ENCODE peak calls at places on chromosome 5, in seven cellular contexts. W, V, B, N, O, P and G are unnamed samples.

GRCh38 chr5:34717426-34718327 is 61.5 kb downstream of the RAI14 start:
- DNase-seq in O (no peak), B (no peak), P (no peak), W (no peak), V (no peak), N (no peak), G (no peak)

GRCh38 chr5:141889282-141889871 is 11.2 kb upstream of the PCDH1 start:
- DNase-seq in V (no peak), O (no peak), N (no peak), B (no peak), P (no peak), W (no peak), G (no peak)

GRCh38 chr5:2511131-2511530 is 240.3 kb downstream of the IRX2 start:
- DNase-seq in O (no peak), V (no peak), W (no peak), P (no peak), N (no peak), B (no peak), G (no peak)

GRCh38 chr5:43037929-43038510 is 2.1 kb downstream of the ANXA2R start:
- DNase-seq in N (no peak), O (no peak), W (no peak), B (no peak), P (no peak), V (no peak), G (no peak)

GRCh38 chr5:105982526-105982925 is 1688.2 kb downstream of the EFNA5 start:
- DNase-seq in V (no peak), B (no peak), P (peak; percentile 5), O (no peak), N (no peak), W (no peak), G (no peak)

GRCh38 chr5:142938201-142938600 is 168.0 kb downstream of the ARHGAP26 start:
- DNase-seq in W (no peak), O (no peak), B (no peak), P (no peak), N (no peak), V (no peak), G (no peak)

GRCh38 chr5:32193591-32193990 is 19.5 kb upstream of the GOLPH3 start:
- DNase-seq in N (peak; percentile 90), W (peak; percentile 35), O (peak; percentile 95), B (peak; percentile 97), P (peak; percentile 88), V (peak; percentile 73), G (peak; percentile 90)

GRCh38 chr5:95826949-95827595 is 4.5 kb upstream of the GLRX start:
- DNase-seq in P (no peak), O (no peak), N (no peak), B (peak; percentile 32), V (no peak), W (no peak), G (no peak)

GRCh38 chr5:68652507-68652906 is 437.0 kb downstream of the PIK3R1 start:
- DNase-seq in V (no peak), N (no peak), W (peak; percentile 8), B (peak; percentile 22), O (no peak), P (no peak), G (no peak)

GRCh38 chr5:64784451-64785025 is 15.8 kb downstream of the CWC27 start:
- DNase-seq in O (peak; percentile 66), B (peak; percentile 84), N (peak; percentile 62), W (peak; percentile 18), P (peak; percentile 31), V (peak; percentile 54), G (no peak)

GRCh38 chr5:6322163-6322713 is 56.1 kb downstream of the MED10 start:
- DNase-seq in W (no peak), V (no peak), N (no peak), O (no peak), P (no peak), B (no peak), G (no peak)

GRCh38 chr5:73558950-73559349 is 6.5 kb downstream of the ANKRA2 start:
- DNase-seq in N (no peak), W (no peak), P (no peak), O (no peak), B (no peak), V (no peak), G (no peak)

GRCh38 chr5:7495133-7495521 is 99.2 kb downstream of the ADCY2 start:
- DNase-seq in V (no peak), N (no peak), W (no peak), B (no peak), O (no peak), P (no peak), G (no peak)

GRCh38 chr5:178612299-178612698 is 14.6 kb downstream of the CLK4 start:
- DNase-seq in V (no peak), O (no peak), N (no peak), P (no peak), W (no peak), B (no peak), G (no peak)

GRCh38 chr5:39283231-39283818 is 64.0 kb upstream of the FYB1 start:
- DNase-seq in P (no peak), O (no peak), V (no peak), B (peak; percentile 62), N (peak; percentile 26), W (peak; percentile 10), G (no peak)

GRCh38 chr5:128574041-128574440 is 36.0 kb upstream of the FBN2 start:
- DNase-seq in B (no peak), N (no peak), V (no peak), W (no peak), P (no peak), O (no peak), G (no peak)

DNA sequence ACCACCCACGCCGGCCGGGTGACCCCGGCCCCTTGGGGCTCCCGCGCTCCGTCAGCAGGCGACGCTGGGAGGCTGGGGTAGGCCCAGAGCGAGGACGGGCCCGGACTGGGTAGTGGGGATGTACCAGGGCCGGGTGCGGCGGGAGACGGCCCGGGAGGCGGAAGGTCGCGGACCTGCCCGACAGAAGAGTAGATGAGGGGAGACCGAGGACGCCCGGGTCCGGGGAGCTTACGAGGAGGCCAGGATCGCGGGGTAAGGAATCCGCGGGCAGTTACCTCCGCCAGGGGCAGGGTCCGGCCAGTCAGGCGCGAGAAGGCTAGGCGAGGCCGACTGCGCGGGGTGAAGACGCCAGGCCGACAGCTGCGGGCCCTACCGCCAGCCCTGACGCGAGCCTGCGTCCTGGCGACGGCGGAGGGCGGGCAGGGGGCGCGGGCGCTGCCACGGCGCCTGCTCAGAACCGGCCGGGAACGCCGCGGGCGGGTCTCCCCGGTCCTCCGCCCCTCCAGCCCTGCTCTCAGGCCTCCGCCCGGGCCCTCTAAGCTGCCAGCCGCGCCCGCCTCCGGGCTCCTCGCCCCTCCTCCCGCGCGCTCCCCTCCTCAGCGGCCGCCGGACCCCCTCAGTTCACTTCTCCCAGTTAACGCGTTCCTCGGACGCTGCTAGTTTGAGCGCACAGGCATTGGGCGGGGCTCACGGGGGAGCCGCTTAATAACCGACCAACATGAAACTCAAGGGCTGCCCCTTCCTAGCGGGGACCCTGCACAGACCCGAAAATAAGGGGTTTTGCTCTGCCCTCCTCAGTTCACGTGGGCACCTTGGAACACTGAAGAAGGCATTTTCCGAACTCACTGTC is at the start of gene CPLANE1:
- DNase-seq in N (peak; percentile 85), V (peak; percentile 82), P (peak; percentile 84), W (peak; percentile 44), B (peak; percentile 82), O (peak; percentile 88), G (peak; percentile 90)
- TF ChIP-seq CTCF in N (no peak), V (peak; percentile 2), P (peak; percentile 32), W (no peak), B (no peak), O (no peak), G (peak; percentile 12)

GRCh38 chr5:172169216-172169615 is 18.8 kb downstream of the STK10 start:
- DNase-seq in P (no peak), O (no peak), B (no peak), W (no peak), N (no peak), V (no peak), G (no peak)

GRCh38 chr5:172166030-172166429 is 22.0 kb downstream of the STK10 start:
- DNase-seq in N (no peak), W (no peak), V (no peak), P (no peak), O (no peak), B (no peak), G (no peak)

GRCh38 chr5:172170251-172170701 is 17.7 kb downstream of the STK10 start:
- DNase-seq in W (no peak), P (peak; percentile 41), V (no peak), N (no peak), O (no peak), B (no peak), G (no peak)

GRCh38 chr5:172167893-172168292 is 20.1 kb downstream of the STK10 start:
- DNase-seq in N (no peak), W (peak; percentile 34), O (no peak), V (no peak), P (peak; percentile 66), B (no peak), G (no peak)

DNA sequence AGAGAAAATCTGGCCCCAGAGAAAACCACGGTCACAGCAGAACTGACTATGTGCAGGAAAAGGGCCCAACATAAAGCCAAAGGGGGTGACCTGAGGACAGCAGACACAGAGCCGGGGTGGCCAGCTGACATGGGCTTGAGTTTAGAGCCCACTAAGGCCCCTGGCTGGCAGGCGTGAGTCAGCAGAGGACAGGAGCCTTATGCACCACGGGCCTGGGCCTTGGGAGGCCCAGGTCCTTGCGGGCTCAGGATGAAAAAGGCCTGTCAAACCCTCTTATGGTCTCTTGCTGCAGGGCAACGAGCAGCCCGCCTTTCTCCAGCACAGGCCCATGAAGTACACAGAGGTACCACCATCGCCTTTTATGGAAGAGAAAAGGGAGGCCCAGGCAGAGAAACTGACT is 19.7 kb downstream of the STK10 start:
- DNase-seq in W (no peak), P (no peak), O (no peak), B (no peak), N (no peak), V (no peak), G (no peak)
- H3K4me1 ChIP-seq in W (peaks cover 47% of the 10 kb centered on the region), P (peaks cover 69% of the 10 kb centered on the region), O (peaks cover 7% of the 10 kb centered on the region), B (peaks cover 7% of the 10 kb centered on the region), N (peaks cover 25% of the 10 kb centered on the region), V (peaks cover 40% of the 10 kb centered on the region), G (peaks cover 58% of the 10 kb centered on the region)

GRCh38 chr5:77641963-77642589 is 3.6 kb upstream of the OTP start:
- DNase-seq in W (no peak), N (no peak), P (no peak), V (no peak), B (no peak), O (no peak), G (no peak)

GRCh38 chr5:77642915-77643653 is 4.6 kb upstream of the OTP start:
- DNase-seq in O (no peak), N (no peak), W (no peak), P (no peak), B (no peak), V (no peak), G (no peak)

GRCh38 chr5:77644443-77645157 is 6.1 kb upstream of the OTP start:
- DNase-seq in O (no peak), P (no peak), V (no peak), W (no peak), B (no peak), N (no peak), G (no peak)

GRCh38 chr5:77645158-77645994 is 6.9 kb upstream of the OTP start:
- DNase-seq in O (no peak), N (no peak), P (no peak), W (no peak), B (peak; percentile 27), V (peak; percentile 30), G (no peak)

GRCh38 chr5:77643654-77644404 is 5.3 kb upstream of the OTP start:
- DNase-seq in B (no peak), P (no peak), W (no peak), N (no peak), V (no peak), O (no peak), G (no peak)
- H3K27ac ChIP-seq in B (no peak overlapping the region), P (no peak overlapping the region), W (no peak overlapping the region), N (no peak overlapping the region), V (no peak overlapping the region), O (no peak overlapping the region), G (no peak overlapping the region)

GRCh38 chr5:170700503-170700902 is 83.0 kb upstream of the GABRP start:
- DNase-seq in N (no peak), O (no peak), W (no peak), V (no peak), B (no peak), P (no peak), G (no peak)
- TF ChIP-seq CTCF in N (no peak), O (no peak), W (no peak), V (no peak), B (no peak), P (no peak), G (no peak)